ENCODE peak calls at places on chromosomes 4 and X, in four cellular contexts. Y is transverse colon, I is lower lobe of right lung, R is heart right ventricle. O is an unnamed sample. For H3K9me3, the result is how much of the 10 kb centered on the place peaks cover.

GRCh38 chrX:132631579-132632232 is 142.9 kb upstream of the MBNL3 start:
- DNase-seq in Y (no peak), I (no peak), R (no peak), O (no peak)

GRCh38 chr4:107349266-107349665 is 313.2 kb upstream of the DKK2 start:
- DNase-seq in Y (no peak), I (no peak), R (no peak), O (no peak)

GRCh38 chrX:49249071-49249470 is 13.8 kb downstream of the CCDC22 start:
- DNase-seq in Y (no peak), I (no peak), R (no peak), O (no peak)

GRCh38 chr4:106301393-106302084 is 14.5 kb downstream of the TBCK start:
- DNase-seq in Y (no peak), I (no peak), R (no peak), O (no peak)

GRCh38 chr4:36004231-36004851 is 240.0 kb downstream of the ARAP2 start:
- DNase-seq in Y (no peak), I (no peak), R (no peak), O (no peak)

GRCh38 chr4:123562994-123563745 is 166.6 kb downstream of the SPRY1 start:
- DNase-seq in Y (no peak), I (no peak), R (no peak), O (no peak)

GRCh38 chr4:92304636-92305035 is 870 bp downstream of the GRID2 start:
- DNase-seq in Y (no peak), I (no peak), R (no peak), O (peak)

GRCh38 chr4:110231869-110232268 is 33.5 kb upstream of the ELOVL6 start:
- DNase-seq in Y (no peak), I (no peak), R (no peak), O (no peak)

GRCh38 chrX:123475068-123475724 is 257.7 kb downstream of the THOC2 start:
- DNase-seq in Y (no peak), I (no peak), R (no peak), O (no peak)

GRCh38 chr4:16225996-16226815 is at the start of gene TAPT1:
- DNase-seq in Y (peak), I (peak), R (peak), O (peak)

GRCh38 chr4:17082186-17082585 is 183.7 kb upstream of the LDB2 start:
- DNase-seq in Y (no peak), I (no peak), R (no peak), O (no peak)

GRCh38 chr4:152572417-152573086 is 36.7 kb upstream of the FBXW7 start:
- DNase-seq in Y (no peak), I (no peak), R (no peak), O (no peak)

GRCh38 chrX:47047989-47048388 is 30.3 kb upstream of the RGN start:
- DNase-seq in Y (no peak), I (no peak), R (no peak), O (no peak)

GRCh38 chr4:37453004-37453360 is 208.4 kb downstream of the NWD2 start:
- DNase-seq in Y (peak), I (no peak), R (peak), O (peak)

GRCh38 chr4:70994069-70994366 is 569 bp downstream of the DCK start:
- DNase-seq in Y (no peak), I (no peak), R (no peak), O (no peak)

GRCh38 chrX:10989386-10989785 is 121.7 kb upstream of the HCCS start:
- DNase-seq in Y (no peak), I (no peak), R (no peak), O (no peak)

GRCh38 chr4:87530868-87531267 is 1.7 kb upstream of the SPARCL1 start:
- DNase-seq in Y (peak), I (no peak), R (peak), O (peak)

GRCh38 chr4:140595065-140595464 is 26.3 kb upstream of the UCP1 start:
- DNase-seq in Y (peak), I (no peak), R (no peak), O (peak)

GRCh38 chr4:3765271-3766206 is 646 bp upstream of the ADRA2C start:
- DNase-seq in Y (no peak), I (no peak), R (peak), O (peak)

GRCh38 chr4:100284302-100284701 is 94.0 kb upstream of the DDIT4L start:
- DNase-seq in Y (no peak), I (no peak), R (no peak), O (no peak)

GRCh38 chr4:163701915-163702314 is 207.4 kb downstream of the TMA16 start:
- DNase-seq in Y (no peak), I (no peak), R (no peak), O (no peak)

GRCh38 chr4:80265571-80266266 is 745 bp upstream of the FGF5 start:
- DNase-seq in Y (no peak), I (no peak), R (no peak), O (no peak)

GRCh38 chr4:146308951-146309350 is 94.6 kb downstream of the REELD1 start:
- DNase-seq in Y (no peak), I (no peak), R (no peak), O (no peak)

GRCh38 chr4:113645771-113646455 is 115.6 kb downstream of the CAMK2D start:
- DNase-seq in Y (peak), I (no peak), R (no peak), O (no peak)
- H3K27ac ChIP-seq in Y (peak), I (peak), R (peak), O (no peak)

DNA sequence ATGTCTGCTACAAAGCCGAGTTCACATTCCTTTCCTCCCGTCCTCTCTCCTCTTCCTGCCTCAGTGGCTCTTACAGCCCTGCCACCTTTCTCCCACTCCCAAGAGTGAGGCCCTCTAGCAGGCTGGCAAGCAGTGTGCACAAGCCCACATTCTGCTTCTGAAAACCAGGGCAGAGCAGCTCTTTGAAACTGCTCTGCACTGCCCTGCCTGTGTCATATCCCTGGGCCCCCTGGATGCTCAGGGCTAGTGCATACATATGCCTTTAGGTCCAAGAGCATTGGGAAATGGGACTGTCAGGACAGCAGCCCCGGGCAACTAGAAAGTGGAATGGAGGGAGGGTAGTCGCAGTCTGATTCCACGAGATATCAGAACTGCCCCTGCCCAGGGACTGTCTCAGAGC is 42.4 kb downstream of the CNGA2 start:
- DNase-seq in Y (no peak), I (no peak), R (no peak), O (no peak)
- H3K9me3 ChIP-seq in Y (under half), I (under half), R (under half), O (under half)

DNA sequence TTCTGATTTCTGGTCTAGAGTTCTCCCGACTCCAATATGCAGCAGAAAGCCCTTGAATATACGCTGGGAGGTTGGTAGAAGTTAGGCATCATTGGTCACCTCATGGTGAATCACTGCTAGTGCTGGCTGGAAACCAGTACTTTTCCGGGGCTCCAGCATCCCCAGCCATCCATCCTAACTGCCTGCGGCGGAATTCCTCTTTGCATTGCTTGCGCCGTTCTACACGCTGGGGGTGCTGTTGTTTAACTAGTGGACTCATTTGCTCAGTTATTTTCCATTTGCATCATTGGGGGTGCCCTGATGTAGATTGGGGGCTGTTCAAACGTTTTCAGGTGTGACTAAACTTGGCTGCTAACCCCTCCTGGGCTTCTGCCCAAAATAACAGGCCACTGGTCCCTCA is 23.3 kb upstream of the GPR50 start:
- DNase-seq in Y (no peak), I (no peak), R (no peak), O (no peak)
- TF ChIP-seq CTCF in Y (no peak), I (no peak), R (peak), O (no peak)

GRCh38 chr4:86453044-86453501 is 93.2 kb upstream of the MAPK10 start:
- DNase-seq in Y (no peak), I (no peak), R (peak), O (peak)
- H3K27ac ChIP-seq in Y (peak), I (peak), R (peak), O (peak)

O was measured in testis.